ENCODE peak calls at places on chromosome 19, in ten cellular contexts. E is LoVo; R is NCI-H526; S is cardiac muscle cell; K is brain microvascular endothelial cell; H is CD4-positive, alpha-beta memory T cell; O is Calu3; A is WTC11; F is NCI-H524; M is stomach. U is an unnamed sample.

GRCh38 chr19:35911790-35912189 is 3.7 kb upstream of the TYROBP start:
- DNase-seq in F (no peak), H (no peak), M (peak), K (no peak), R (no peak), A (no peak), O (peak), E (peak), S (no peak), U (no peak)

GRCh38 chr19:18423258-18424020 is 4.2 kb downstream of the SSBP4 start:
- DNase-seq in H (no peak), E (no peak), O (no peak), R (no peak), A (no peak), K (no peak), M (no peak), F (no peak), S (no peak), U (no peak)

GRCh38 chr19:36417752-36418286 is 625 bp downstream of the ZFP82 start:
- DNase-seq in K (no peak), A (peak), S (no peak), E (no peak), O (no peak), R (no peak), H (no peak), F (no peak), M (no peak), U (no peak)

GRCh38 chr19:13764821-13765394 is 586 bp downstream of the MRI1 start:
- DNase-seq in H (no peak), M (peak), S (no peak), F (no peak), E (no peak), A (peak), O (no peak), R (peak), K (no peak), U (no peak)

GRCh38 chr19:13953021-13953531 is 767 bp downstream of the DCAF15 start:
- DNase-seq in O (peak), R (no peak), S (peak), A (peak), M (peak), K (no peak), E (peak), F (no peak), H (no peak), U (no peak)

GRCh38 chr19:2332341-2333026 is 4.0 kb downstream of the SPPL2B start:
- DNase-seq in H (peak), F (no peak), M (no peak), K (no peak), E (no peak), A (no peak), O (no peak), S (no peak), R (peak), U (peak)

GRCh38 chr19:14146789-14147216 is 10.4 kb upstream of the ASF1B start:
- DNase-seq in K (peak), S (peak), R (no peak), M (no peak), H (no peak), O (no peak), F (no peak), E (no peak), A (no peak), U (no peak)

GRCh38 chr19:33458807-33459206 is 62.8 kb downstream of the PEPD start:
- DNase-seq in A (no peak), S (no peak), M (no peak), R (no peak), O (no peak), E (no peak), H (no peak), K (no peak), F (no peak), U (no peak)

GRCh38 chr19:10288662-10289166 is 1.0 kb upstream of the ICAM5 start:
- DNase-seq in F (peak), E (no peak), R (peak), O (peak), M (peak), H (no peak), K (no peak), S (peak), A (peak), U (peak)

GRCh38 chr19:13881692-13882418 is 4.9 kb downstream of the NANOS3 start:
- DNase-seq in R (no peak), A (no peak), K (no peak), F (no peak), M (no peak), O (no peak), H (no peak), S (peak), E (no peak), U (peak)

GRCh38 chr19:41366089-41366488 is 2.1 kb upstream of the B9D2 start:
- DNase-seq in A (no peak), O (peak), M (no peak), H (no peak), K (no peak), F (no peak), E (no peak), S (no peak), R (no peak), U (peak)

GRCh38 chr19:45969676-45970075 is 4.0 kb downstream of the NOVA2 start:
- DNase-seq in S (no peak), M (no peak), A (no peak), R (no peak), E (no peak), O (no peak), H (no peak), K (no peak), F (no peak), U (no peak)

GRCh38 chr19:45781282-45782161 is 768 bp downstream of the DMPK start:
- DNase-seq in K (no peak), F (no peak), S (no peak), E (no peak), O (peak), R (peak), A (no peak), H (no peak), M (peak), U (no peak)

GRCh38 chr19:35038623-35039512 is 2.7 kb upstream of the HPN start:
- DNase-seq in H (no peak), S (no peak), K (no peak), A (no peak), F (peak), O (no peak), E (no peak), M (no peak), R (no peak), U (no peak)

GRCh38 chr19:18776736-18777135 is 14.4 kb downstream of the COMP start:
- DNase-seq in E (no peak), M (no peak), F (no peak), R (no peak), K (peak), S (no peak), A (no peak), H (no peak), O (no peak), U (no peak)

GRCh38 chr19:23957660-23958281 is 43.1 kb downstream of the ZNF726 start:
- DNase-seq in M (no peak), E (no peak), O (no peak), H (no peak), R (no peak), K (peak), F (no peak), A (no peak), S (no peak), U (no peak)

GRCh38 chr19:43784251-43784980 is 3.6 kb upstream of the KCNN4 start:
- DNase-seq in A (no peak), M (peak), R (no peak), K (peak), S (peak), H (peak), F (no peak), O (peak), E (peak), U (peak)

U was measured in Jurkat, Clone E6-1.